ENCODE peak calls at places on chromosomes 7 and 10, in six cellular contexts. Y is activated naive CD8-positive, alpha-beta T cell treated with anti-CD3 and anti-CD28 coated beads, Interleukin-2, amount 50 U/mL, for 24 hours; G is mucosa of gallbladder; I is fibroblast of the conjunctiva; N is left ventricle myocardium superior; R is Peyer's patch. C is an unnamed sample.

GRCh38 chr7:92641921-92642511 is 51.8 kb upstream of the FAM133B start:
- DNase-seq in Y (peak; percentile 72), G (no peak), I (no peak), N (no peak), R (no peak), C (peak; percentile 23)

GRCh38 chr10:15237351-15237750 is 68.9 kb upstream of the NMT2 start:
- DNase-seq in Y (no peak), G (no peak), I (peak; percentile 72), N (no peak), R (no peak), C (no peak)

GRCh38 chr7:1536768-1537630 is 6.5 kb downstream of the MAFK start:
- DNase-seq in Y (no peak), G (peak; percentile 96), I (peak; percentile 92), N (peak; percentile 97), R (peak; percentile 89), C (no peak)

GRCh38 chr7:45457591-45457990 is 116.6 kb upstream of the ADCY1 start:
- DNase-seq in Y (no peak), G (no peak), I (no peak), N (peak; percentile 7), R (no peak), C (no peak)

GRCh38 chr7:128059143-128059975 is 28.1 kb upstream of the LRRC4 start:
- DNase-seq in Y (no peak), G (no peak), I (no peak), N (no peak), R (no peak), C (no peak)

GRCh38 chr7:44617225-44617885 is 10.9 kb downstream of the OGDH start:
- DNase-seq in Y (no peak), G (no peak), I (no peak), N (no peak), R (no peak), C (no peak)

GRCh38 chr7:158034571-158034970 is 553.1 kb downstream of the PTPRN2 start:
- DNase-seq in Y (no peak), G (no peak), I (no peak), N (no peak), R (peak; percentile 11), C (no peak)

GRCh38 chr7:135192914-135193536 is 18.3 kb downstream of the WDR91 start:
- DNase-seq in Y (no peak), G (no peak), I (no peak), N (no peak), R (no peak), C (no peak)

GRCh38 chr7:91784469-91784868 is 96.0 kb downstream of the MTERF1 start:
- DNase-seq in Y (no peak), G (no peak), I (peak; percentile 58), N (no peak), R (no peak), C (no peak)

GRCh38 chr10:132208489-132209050 is 21.8 kb downstream of the DPYSL4 start:
- DNase-seq in Y (no peak), G (no peak), I (no peak), N (peak; percentile 72), R (no peak), C (no peak)

GRCh38 chr7:45987521-45988290 is 66.6 kb upstream of the IGFBP3 start:
- DNase-seq in Y (no peak), G (peak; percentile 10), I (no peak), N (no peak), R (no peak), C (no peak)

GRCh38 chr7:155205368-155206285 is 92.1 kb upstream of the INSIG1 start:
- DNase-seq in Y (peak; percentile 84), G (peak; percentile 77), I (peak; percentile 72), N (peak; percentile 80), R (peak; percentile 72), C (peak; percentile 88)